ENCODE peak calls at places on chromosomes 4 and X, in nine cellular contexts. K is HCT116, T is Panc1, M is GM23338, O is H1, R is transverse colon, H is upper lobe of left lung, U is endothelial cell of umbilical vein, C is breast epithelium. E is an unnamed sample.

GRCh38 chr4:97491856-97492255 is 651.4 kb downstream of the STPG2 start:
- DNase-seq in H (no peak), U (no peak), T (no peak), R (no peak), K (no peak), O (no peak), M (no peak), C (no peak), E (no peak)

GRCh38 chrX:129665916-129666644 is 11.3 kb upstream of the APLN start:
- DNase-seq in R (no peak), U (peak), M (peak), C (no peak), H (no peak), T (peak), K (peak), O (no peak), E (no peak)

GRCh38 chrX:68795741-68796140 is 33.1 kb upstream of the EFNB1 start:
- DNase-seq in H (no peak), R (no peak), T (no peak), U (no peak), K (no peak), C (no peak), O (no peak), M (no peak), E (no peak)

GRCh38 chr4:123603165-123603564 is 206.6 kb downstream of the SPRY1 start:
- DNase-seq in H (peak), R (peak), O (no peak), C (no peak), M (no peak), K (no peak), U (peak), T (no peak), E (no peak)

GRCh38 chr4:79623125-79623905 is 215.3 kb upstream of the GK2 start:
- DNase-seq in K (no peak), U (no peak), C (no peak), M (no peak), H (no peak), R (no peak), T (no peak), O (no peak), E (no peak)

GRCh38 chr4:137394000-137394399 is 138.3 kb downstream of the PCDH18 start:
- DNase-seq in C (no peak), U (peak), M (no peak), K (no peak), O (no peak), H (no peak), T (no peak), R (no peak), E (no peak)

GRCh38 chr4:152180369-152180768 is 355.5 kb downstream of the FBXW7 start:
- DNase-seq in R (no peak), M (no peak), K (no peak), O (no peak), U (no peak), C (no peak), H (no peak), T (no peak), E (no peak)

GRCh38 chr4:1530356-1530755 is 124.1 kb upstream of the NKX1-1 start:
- DNase-seq in H (no peak), U (no peak), T (no peak), K (no peak), O (no peak), M (no peak), C (no peak), R (no peak), E (no peak)

GRCh38 chr4:77586953-77587383 is 18.7 kb upstream of the CXCL13 start:
- DNase-seq in H (no peak), T (no peak), K (no peak), U (no peak), R (peak), C (no peak), O (no peak), M (no peak), E (no peak)

GRCh38 chrX:49165901-49166881 is 3.6 kb downstream of the MAGIX start:
- DNase-seq in U (peak), H (peak), T (peak), R (peak), K (peak), O (peak), C (peak), M (peak), E (no peak)

GRCh38 chrX:118677318-118677717 is 50.1 kb upstream of the IL13RA1 start:
- DNase-seq in H (no peak), K (no peak), C (no peak), T (no peak), O (no peak), M (no peak), R (no peak), U (no peak), E (no peak)

GRCh38 chr4:60805500-60806313 is 394.4 kb upstream of the ADGRL3 start:
- DNase-seq in R (no peak), T (peak), O (no peak), H (no peak), C (no peak), K (no peak), U (no peak), M (peak), E (peak)

GRCh38 chrX:32183066-32183465 is 1028.3 kb downstream of the DMD start:
- DNase-seq in K (no peak), T (no peak), O (no peak), H (no peak), R (no peak), C (no peak), M (no peak), U (no peak), E (no peak)

GRCh38 chr4:123120473-123120872 is 198.1 kb upstream of the NUDT6 start:
- DNase-seq in M (no peak), U (no peak), H (no peak), K (no peak), R (no peak), C (no peak), O (no peak), T (peak), E (no peak)

GRCh38 chr4:123416462-123416861 is 19.9 kb downstream of the SPRY1 start:
- DNase-seq in U (no peak), O (no peak), H (no peak), C (no peak), T (no peak), R (no peak), K (no peak), M (no peak), E (no peak)

GRCh38 chr4:159400782-159401712 is 298.2 kb downstream of the RAPGEF2 start:
- DNase-seq in T (no peak), R (no peak), H (no peak), M (no peak), C (no peak), O (no peak), U (no peak), K (no peak), E (no peak)

GRCh38 chr4:181525641-181526040 is 717.6 kb upstream of the TENM3 start:
- DNase-seq in T (no peak), C (no peak), H (no peak), R (no peak), M (no peak), O (no peak), K (no peak), U (no peak), E (no peak)

GRCh38 chrX:68708503-68709290 is 61.2 kb downstream of the STARD8 start:
- DNase-seq in C (no peak), R (no peak), K (no peak), M (peak), H (no peak), O (no peak), T (no peak), U (no peak), E (no peak)

GRCh38 chrX:153569475-153569874 is 29.5 kb downstream of the CCNQ start:
- DNase-seq in H (no peak), R (no peak), U (no peak), T (no peak), M (no peak), K (no peak), O (no peak), C (no peak), E (no peak)

GRCh38 chr4:47882228-47882627 is 32.2 kb downstream of the NFXL1 start:
- DNase-seq in T (no peak), M (no peak), O (no peak), R (no peak), U (no peak), C (no peak), K (no peak), H (no peak), E (no peak)

GRCh38 chr4:67035501-67035900 is 509.8 kb downstream of the CENPC start:
- DNase-seq in U (no peak), C (no peak), M (no peak), T (no peak), O (no peak), H (no peak), K (no peak), R (no peak), E (no peak)
- TF ChIP-seq POLR2AphosphoS5 in U (no peak), C (no peak), M (no peak), T (no peak), O (no peak), H (no peak), K (no peak), R (no peak), E (no peak)

GRCh38 chr4:38160487-38161207 is 200.4 kb downstream of the PTTG2 start:
- DNase-seq in C (no peak), M (peak), H (peak), T (no peak), U (peak), O (no peak), R (peak), K (peak), E (no peak)
- TF ChIP-seq POLR2AphosphoS5 in C (peak), M (no peak), H (no peak), T (no peak), U (no peak), O (no peak), R (peak), K (peak), E (no peak)

DNA sequence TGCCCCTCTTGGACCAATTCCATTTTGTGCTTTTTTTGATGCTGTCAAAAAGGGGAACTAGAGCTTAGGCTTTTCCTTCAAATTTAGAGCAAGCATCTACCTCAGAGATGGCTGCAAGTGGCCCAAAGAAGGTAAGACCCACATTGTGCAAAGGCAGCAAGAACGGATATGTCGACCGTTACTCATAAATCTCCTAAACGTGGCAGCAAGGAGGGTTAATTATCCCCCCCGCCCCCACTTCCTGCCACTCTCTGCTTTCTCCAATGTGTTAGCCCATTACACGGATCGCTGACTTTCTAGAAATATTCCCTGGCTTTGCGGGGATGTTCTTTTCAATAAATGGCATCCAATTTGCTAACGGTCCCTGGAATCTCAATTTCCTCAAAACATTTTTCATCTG is 4.4 kb downstream of the CHRDL1 start:
- DNase-seq in K (no peak), M (no peak), H (no peak), C (no peak), T (no peak), U (no peak), R (no peak), O (no peak), E (no peak)
- TF ChIP-seq POLR2AphosphoS5 in K (no peak), M (no peak), H (no peak), C (no peak), T (no peak), U (no peak), R (no peak), O (no peak), E (no peak)

GRCh38 chr4:3718462-3718861 is 47.7 kb upstream of the ADRA2C start:
- DNase-seq in C (no peak), M (no peak), T (no peak), R (no peak), K (no peak), U (no peak), H (no peak), O (no peak), E (no peak)
- TF ChIP-seq POLR2AphosphoS5 in C (no peak), M (no peak), T (no peak), R (no peak), K (no peak), U (no peak), H (no peak), O (no peak), E (no peak)

E was measured in SK-N-MC.